ENCODE peak calls at places on chromosome X, in four cellular contexts. One of them, this sample, is unnamed.

GRCh38 chrX:20802036-20802435 is 535.3 kb upstream of the RPS6KA3 start:
- DNase-seq in HepG2: no peak
- DNase-seq in K562: no peak
- DNase-seq in WTC11: no peak
- DNase-seq in this sample: no peak

GRCh38 chrX:119826399-119826959 is 26.3 kb downstream of the UPF3B start:
- DNase-seq in HepG2: peak; percentile 76
- DNase-seq in K562: no peak
- DNase-seq in WTC11: no peak
- DNase-seq in this sample: no peak

GRCh38 chrX:28189011-28189410 is 207.8 kb upstream of the DCAF8L1 start:
- DNase-seq in HepG2: no peak
- DNase-seq in K562: no peak
- DNase-seq in WTC11: no peak
- DNase-seq in this sample: no peak

GRCh38 chrX:153981771-153982533 is 9.4 kb downstream of the TMEM187 start:
- DNase-seq in HepG2: no peak
- DNase-seq in K562: no peak
- DNase-seq in WTC11: no peak
- DNase-seq in this sample: no peak

GRCh38 chrX:118513120-118513899 is 17.7 kb downstream of the DOCK11 start:
- DNase-seq in HepG2: no peak
- DNase-seq in K562: no peak
- DNase-seq in WTC11: no peak
- DNase-seq in this sample: no peak

GRCh38 chrX:72676465-72676864 is 37.6 kb downstream of the PHKA1 start:
- DNase-seq in HepG2: no peak
- DNase-seq in K562: no peak
- DNase-seq in WTC11: no peak
- DNase-seq in this sample: no peak

GRCh38 chrX:21581479-21581878 is 76.7 kb downstream of the KLHL34 start:
- DNase-seq in HepG2: no peak
- DNase-seq in K562: no peak
- DNase-seq in WTC11: no peak
- DNase-seq in this sample: no peak

GRCh38 chrX:134969726-134970125 is 21.1 kb upstream of the SMIM10 start:
- DNase-seq in HepG2: no peak
- DNase-seq in K562: no peak
- DNase-seq in WTC11: no peak
- DNase-seq in this sample: no peak

GRCh38 chrX:69216911-69217310 is 51.7 kb upstream of the PJA1 start:
- DNase-seq in HepG2: no peak
- DNase-seq in K562: no peak
- DNase-seq in WTC11: no peak
- DNase-seq in this sample: no peak

GRCh38 chrX:119736206-119736764 is 22.1 kb upstream of the SOWAHD start:
- DNase-seq in HepG2: peak; percentile 56
- DNase-seq in K562: no peak
- DNase-seq in WTC11: no peak
- DNase-seq in this sample: no peak

GRCh38 chrX:129717902-129718301 is 20.9 kb upstream of the XPNPEP2 start:
- DNase-seq in HepG2: no peak
- DNase-seq in K562: no peak
- DNase-seq in WTC11: no peak
- DNase-seq in this sample: no peak

GRCh38 chrX:133909888-133910287 is 75.5 kb downstream of the GPC3 start:
- DNase-seq in HepG2: no peak
- DNase-seq in K562: no peak
- DNase-seq in WTC11: no peak
- DNase-seq in this sample: no peak

GRCh38 chrX:41655631-41656030 is 33.1 kb upstream of the GPR34 start:
- DNase-seq in HepG2: no peak
- DNase-seq in K562: no peak
- DNase-seq in WTC11: no peak
- DNase-seq in this sample: no peak

GRCh38 chrX:77668391-77669237 is 117.4 kb downstream of the ATRX start:
- DNase-seq in HepG2: peak; percentile 1
- DNase-seq in K562: peak; percentile 4
- DNase-seq in WTC11: no peak
- DNase-seq in this sample: no peak

GRCh38 chrX:135481696-135482179 is 38.7 kb upstream of the INTS6L start:
- DNase-seq in HepG2: no peak
- DNase-seq in K562: no peak
- DNase-seq in WTC11: no peak
- DNase-seq in this sample: no peak

GRCh38 chrX:68915778-68916177 is 87.0 kb downstream of the EFNB1 start:
- DNase-seq in HepG2: no peak
- DNase-seq in K562: no peak
- DNase-seq in WTC11: no peak
- DNase-seq in this sample: no peak

GRCh38 chrX:16785247-16786138 is 773 bp upstream of the TXLNG start:
- DNase-seq in HepG2: no peak
- DNase-seq in K562: no peak
- DNase-seq in WTC11: no peak
- DNase-seq in this sample: no peak

GRCh38 chrX:25618248-25618647 is 519.9 kb upstream of the MAGEB18 start:
- DNase-seq in HepG2: no peak
- DNase-seq in K562: no peak
- DNase-seq in WTC11: no peak
- DNase-seq in this sample: no peak

GRCh38 chrX:34470507-34470906 is 186.6 kb downstream of the TMEM47 start:
- DNase-seq in HepG2: no peak
- DNase-seq in K562: no peak
- DNase-seq in WTC11: no peak
- DNase-seq in this sample: no peak

GRCh38 chrX:31036895-31037294 is 34.9 kb downstream of the FTHL17 start:
- DNase-seq in HepG2: peak; percentile 42
- DNase-seq in K562: peak; percentile 38
- DNase-seq in WTC11: peak; percentile 36
- DNase-seq in this sample: peak; percentile 64

GRCh38 chrX:139738581-139738980 is 30.6 kb upstream of the MCF2 start:
- DNase-seq in HepG2: no peak
- DNase-seq in K562: no peak
- DNase-seq in WTC11: no peak
- DNase-seq in this sample: no peak

GRCh38 chrX:103398321-103398937 is 22.1 kb downstream of the BEX3 start:
- DNase-seq in HepG2: peak; percentile 34
- DNase-seq in K562: peak; percentile 32
- DNase-seq in WTC11: no peak
- DNase-seq in this sample: no peak

GRCh38 chrX:110600745-110601310 is 194.8 kb downstream of the CHRDL1 start:
- DNase-seq in HepG2: no peak
- DNase-seq in K562: no peak
- DNase-seq in WTC11: no peak
- DNase-seq in this sample: no peak

GRCh38 chrX:10617964-10618342 is 2.4 kb downstream of the MID1 start:
- DNase-seq in HepG2: no peak
- DNase-seq in K562: no peak
- DNase-seq in WTC11: no peak
- DNase-seq in this sample: peak; percentile 33

GRCh38 chrX:10617186-10617963 is 3.0 kb downstream of the MID1 start:
- DNase-seq in HepG2: no peak
- DNase-seq in K562: no peak
- DNase-seq in WTC11: no peak
- DNase-seq in this sample: no peak

GRCh38 chrX:10618911-10619310 is 1.5 kb downstream of the MID1 start:
- DNase-seq in HepG2: no peak
- DNase-seq in K562: no peak
- DNase-seq in WTC11: no peak
- DNase-seq in this sample: no peak

GRCh38 chrX:10619311-10620015 is 922 bp downstream of the MID1 start:
- DNase-seq in HepG2: no peak
- DNase-seq in K562: no peak
- DNase-seq in WTC11: no peak
- DNase-seq in this sample: no peak

DNA sequence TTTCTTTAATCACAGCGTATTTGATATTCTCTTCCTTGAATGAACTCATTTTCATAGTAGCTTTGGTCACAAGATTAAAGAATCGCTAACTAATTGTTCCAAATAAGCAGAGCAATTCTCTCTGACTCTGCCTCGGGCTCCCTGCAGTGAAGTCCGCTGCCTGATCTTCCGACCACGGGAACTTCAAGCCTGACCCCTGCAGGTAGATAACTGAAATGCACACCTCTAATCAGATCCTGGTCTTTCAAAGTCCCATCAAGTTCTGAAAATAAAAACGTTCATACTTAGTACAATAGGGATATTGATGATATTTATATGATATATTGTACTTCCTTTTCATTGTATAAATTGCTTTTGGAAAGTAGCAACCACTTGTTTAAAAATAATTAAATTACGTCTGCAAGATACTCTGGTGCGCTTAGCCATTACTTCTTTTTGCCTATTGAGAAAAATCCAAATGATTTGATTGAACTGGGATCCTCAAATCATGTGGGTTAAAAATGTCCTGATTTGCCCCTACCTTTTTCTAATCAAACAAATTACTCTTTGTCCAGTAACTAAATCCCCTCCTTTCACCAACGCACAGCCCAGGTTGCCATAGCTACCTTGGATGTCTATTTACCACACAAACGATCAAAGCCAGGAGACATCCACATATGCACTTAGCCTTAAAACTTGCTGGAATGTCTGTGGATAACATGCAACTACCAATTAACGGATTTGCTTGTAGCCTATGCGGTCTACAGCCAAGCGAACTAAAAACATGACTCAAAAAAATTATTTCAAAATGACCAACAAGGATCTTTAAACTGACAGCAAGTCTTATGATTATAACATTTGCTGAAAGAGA is 4.2 kb downstream of the MID1 start:
- DNase-seq in HepG2: no peak
- DNase-seq in K562: peak; percentile 25
- DNase-seq in WTC11: peak; percentile 30
- DNase-seq in this sample: peak; percentile 58
- TF ChIP-seq SP1 in HepG2: no peak
- TF ChIP-seq SP1 in K562: no peak
- TF ChIP-seq SP1 in WTC11: no peak
- TF ChIP-seq SP1 in this sample: no peak

DNA sequence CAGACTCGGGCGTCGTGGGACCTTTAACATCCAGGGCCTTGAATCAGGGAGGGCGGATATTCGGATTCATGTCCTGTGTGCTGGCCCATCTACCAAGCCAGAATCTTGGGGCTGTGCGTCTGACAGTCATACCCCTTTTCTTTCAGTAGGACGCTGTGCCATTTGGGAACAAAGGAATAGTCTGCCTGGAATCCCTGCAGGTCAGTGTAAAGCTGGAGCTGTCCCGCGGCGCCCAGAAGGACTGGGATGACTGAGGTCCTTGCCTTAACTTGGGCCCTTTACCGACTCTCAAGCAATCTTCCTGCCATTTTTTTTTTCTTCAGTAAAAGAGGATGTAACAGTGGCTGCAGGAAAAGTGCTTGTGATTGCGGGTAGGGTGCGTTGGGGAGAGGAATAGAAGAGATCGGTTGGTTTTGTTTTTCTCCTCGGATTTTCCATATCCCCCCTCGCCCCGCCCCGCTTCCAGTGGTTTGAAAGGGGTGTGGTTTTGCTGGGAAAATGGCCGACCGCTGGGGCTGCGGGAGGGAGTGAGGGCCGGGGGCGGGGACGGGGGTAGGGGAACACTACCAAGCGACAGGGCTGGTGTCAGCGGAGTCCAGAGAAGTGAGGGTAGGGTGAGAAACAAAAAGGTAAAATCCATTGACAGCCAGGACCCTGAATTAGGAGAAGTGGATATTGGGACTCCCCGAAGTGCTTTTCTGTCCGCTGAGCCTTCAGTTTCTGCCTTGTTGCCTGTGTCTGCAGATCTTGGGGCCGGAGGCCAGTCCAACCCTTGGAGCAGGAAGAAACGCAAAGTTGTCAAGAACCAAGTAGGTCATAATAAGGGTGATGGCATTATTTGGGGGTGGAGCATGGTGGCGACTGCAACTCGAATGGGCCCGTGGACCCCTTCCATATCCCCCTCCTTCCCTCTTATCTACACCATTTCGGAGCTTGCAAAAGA is 749 bp downstream of the ARMCX1 start:
- DNase-seq in HepG2: no peak
- DNase-seq in K562: peak; percentile 18
- DNase-seq in WTC11: peak; percentile 55
- DNase-seq in this sample: no peak
- TF ChIP-seq ELF4 in HepG2: no peak
- TF ChIP-seq ELF4 in K562: no peak
- TF ChIP-seq ELF4 in WTC11: no peak
- TF ChIP-seq ELF4 in this sample: no peak

GRCh38 chrX:431032-431431 is 44.3 kb upstream of the PPP2R3B start:
- DNase-seq in HepG2: no peak
- DNase-seq in K562: no peak
- DNase-seq in WTC11: no peak
- DNase-seq in this sample: no peak

GRCh38 chrX:429266-429825 is 42.6 kb upstream of the PPP2R3B start:
- DNase-seq in HepG2: no peak
- DNase-seq in K562: no peak
- DNase-seq in WTC11: no peak
- DNase-seq in this sample: no peak

GRCh38 chrX:427812-428725 is 41.4 kb upstream of the PPP2R3B start:
- DNase-seq in HepG2: peak; percentile 19
- DNase-seq in K562: no peak
- DNase-seq in WTC11: peak; percentile 71
- DNase-seq in this sample: peak; percentile 48

GRCh38 chrX:425056-425455 is 38.3 kb upstream of the PPP2R3B start:
- DNase-seq in HepG2: no peak
- DNase-seq in K562: no peak
- DNase-seq in WTC11: no peak
- DNase-seq in this sample: no peak

DNA sequence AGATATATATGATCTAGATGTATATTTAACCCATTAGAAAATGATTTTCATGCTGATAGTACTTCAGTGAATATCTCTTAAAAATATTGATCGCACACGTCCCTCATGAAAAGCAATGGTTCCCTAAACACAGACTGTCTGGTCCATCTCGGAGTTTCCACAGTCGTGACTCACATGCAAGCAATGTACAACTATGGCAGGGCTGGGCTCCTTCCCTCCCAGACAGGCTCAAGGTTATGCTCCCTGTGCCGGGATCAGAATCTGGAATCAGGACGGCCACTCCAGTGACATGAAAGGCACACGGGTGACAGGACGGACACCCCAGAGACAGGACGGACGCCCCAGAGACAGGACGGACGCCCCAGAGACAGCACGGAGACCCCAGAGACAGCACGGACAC is 40.2 kb upstream of the PPP2R3B start:
- DNase-seq in HepG2: no peak
- DNase-seq in K562: no peak
- DNase-seq in WTC11: no peak
- DNase-seq in this sample: no peak
- TF ChIP-seq SP1 in HepG2: no peak
- TF ChIP-seq SP1 in K562: no peak
- TF ChIP-seq SP1 in WTC11: no peak
- TF ChIP-seq SP1 in this sample: no peak

DNA sequence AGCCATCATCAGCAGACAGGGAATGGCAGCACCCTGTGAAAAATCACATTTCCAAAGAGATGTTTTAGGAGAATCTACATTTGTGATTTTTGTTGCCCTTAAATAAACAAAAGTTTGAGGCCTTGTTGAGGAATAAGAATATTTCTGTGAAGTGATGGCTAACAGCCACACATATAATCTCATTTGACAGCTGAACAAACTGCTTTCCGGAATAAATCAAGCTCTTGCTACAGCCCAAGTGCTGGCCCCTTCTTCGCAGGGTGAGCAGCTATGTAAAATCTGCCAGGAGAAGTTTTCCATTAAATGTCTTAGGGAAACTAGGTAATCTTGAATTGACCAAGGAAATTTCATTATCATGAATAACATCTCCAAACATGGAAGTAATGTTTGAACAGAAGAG is 106.4 kb upstream of the GPM6B start:
- DNase-seq in HepG2: no peak
- DNase-seq in K562: no peak
- DNase-seq in WTC11: no peak
- DNase-seq in this sample: no peak
- TF ChIP-seq ELF4 in HepG2: no peak
- TF ChIP-seq ELF4 in K562: no peak
- TF ChIP-seq ELF4 in WTC11: no peak
- TF ChIP-seq ELF4 in this sample: no peak